ENCODE peak calls at places on chromosomes 6 and 20, in eight cellular contexts. U, Y, I, P, J, Z, Q and O are unnamed samples.

GRCh38 chr6:159042824-159043181 is 2.0 kb downstream of the TAGAP start:
- DNase-seq in U (no peak), P (no peak), Q (no peak), J (no peak), Z (no peak), I (no peak), Y (no peak), O (no peak)

GRCh38 chr20:61322151-61322860 is 70.2 kb downstream of the CDH4 start:
- DNase-seq in Q (no peak), Y (no peak), U (no peak), P (no peak), I (no peak), J (no peak), Z (no peak), O (no peak)

GRCh38 chr20:13046409-13046808 is 37.6 kb downstream of the SPTLC3 start:
- DNase-seq in U (no peak), Z (no peak), I (no peak), J (no peak), Q (no peak), Y (no peak), P (no peak), O (no peak)

GRCh38 chr6:134446901-134447300 is 129.0 kb upstream of the SGK1 start:
- DNase-seq in I (no peak), J (no peak), U (no peak), Y (no peak), Z (no peak), P (no peak), Q (no peak), O (no peak)

GRCh38 chr6:111691345-111692225 is 85.9 kb upstream of the TRAF3IP2 start:
- DNase-seq in I (no peak), Q (no peak), Z (no peak), P (peak), Y (no peak), J (no peak), U (no peak), O (no peak)

GRCh38 chr6:32941412-32941784 is 570 bp upstream of the HLA-DMB start:
- DNase-seq in P (no peak), Q (no peak), J (peak), U (no peak), Y (peak), Z (peak), I (no peak), O (peak)

GRCh38 chr20:20038586-20038985 is 13.7 kb downstream of the CRNKL1 start:
- DNase-seq in J (no peak), Z (no peak), P (no peak), Q (no peak), I (no peak), Y (no peak), U (no peak), O (no peak)

GRCh38 chr6:140572129-140572528 is 1197.7 kb upstream of the CITED2 start:
- DNase-seq in I (no peak), Y (no peak), J (no peak), U (no peak), Q (no peak), P (peak), Z (peak), O (no peak)

GRCh38 chr6:11710968-11711643 is 67.5 kb downstream of the ADTRP start:
- DNase-seq in J (no peak), I (no peak), P (no peak), Z (no peak), Q (no peak), U (no peak), Y (no peak), O (no peak)

GRCh38 chr6:71072508-71072907 is 115.6 kb upstream of the B3GAT2 start:
- DNase-seq in U (no peak), Z (peak), J (no peak), I (no peak), P (no peak), Y (no peak), Q (no peak), O (no peak)

GRCh38 chr6:104789770-104790190 is 69.9 kb downstream of the HACE1 start:
- DNase-seq in I (no peak), Z (no peak), U (no peak), J (no peak), Y (peak), P (peak), Q (no peak), O (no peak)

GRCh38 chr20:8720089-8720488 is 348.8 kb upstream of the PLCB4 start:
- DNase-seq in Y (no peak), Q (no peak), I (no peak), P (no peak), J (no peak), U (no peak), Z (peak), O (no peak)

GRCh38 chr20:58498445-58499068 is 16.6 kb downstream of the APCDD1L start:
- DNase-seq in Z (no peak), Y (no peak), I (no peak), U (no peak), P (no peak), Q (no peak), J (no peak), O (no peak)

GRCh38 chr20:36929290-36929689 is 22.2 kb downstream of the SAMHD1 start:
- DNase-seq in U (no peak), P (peak), I (no peak), Z (no peak), J (no peak), Q (no peak), Y (no peak), O (no peak)

GRCh38 chr6:151294561-151295101 is 54.9 kb downstream of the AKAP12 start:
- DNase-seq in Y (no peak), Q (no peak), U (no peak), I (no peak), Z (no peak), J (no peak), P (no peak), O (no peak)

DNA sequence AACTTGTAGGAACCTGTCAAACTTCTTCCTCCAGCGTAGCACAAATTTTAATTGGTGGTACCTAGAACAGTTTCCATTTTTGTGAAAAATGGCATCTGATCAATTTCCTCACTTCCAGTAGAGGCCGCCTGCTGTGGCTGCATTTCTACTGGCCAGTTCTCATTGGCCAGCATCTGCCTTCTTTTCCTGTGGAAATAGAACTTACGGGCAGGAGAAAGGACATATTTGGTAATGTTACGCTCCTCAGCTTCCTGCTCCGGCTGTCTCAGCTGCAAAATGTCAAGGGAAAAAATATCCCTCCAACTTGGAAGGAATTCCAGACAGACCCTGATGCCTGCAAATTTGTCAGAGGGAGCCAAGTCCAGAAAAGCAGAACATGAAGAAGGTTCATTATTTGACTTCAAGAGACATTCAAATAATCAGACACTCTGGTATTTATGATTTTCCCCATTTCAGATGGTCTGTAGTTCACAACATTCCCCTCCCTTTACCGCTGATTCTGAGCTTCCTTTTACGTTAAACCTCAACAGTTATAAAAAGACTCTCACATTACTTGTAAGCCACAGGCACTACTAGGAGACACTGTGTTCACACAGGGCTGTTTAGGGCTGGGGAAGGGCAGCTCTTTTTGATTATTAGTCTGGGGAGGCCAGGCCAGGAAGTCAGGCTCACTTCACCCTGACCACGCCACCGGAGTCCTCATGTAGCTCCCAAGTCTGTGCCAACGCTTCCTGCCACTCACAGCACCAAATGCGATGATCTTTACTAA is 179.5 kb upstream of the CCN2 start:
- DNase-seq in U (no peak), Q (no peak), J (no peak), Y (no peak), Z (no peak), I (no peak), P (no peak), O (no peak)
- TF ChIP-seq CTCF in U (no peak), Q (no peak), J (no peak), Y (no peak), Z (no peak), I (no peak), P (no peak), O (no peak)

GRCh38 chr20:47020231-47020630 is 125.6 kb downstream of the EYA2 start:
- DNase-seq in Z (no peak), I (no peak), J (no peak), U (no peak), Q (no peak), P (no peak), Y (no peak), O (no peak)
- TF ChIP-seq CTCF in Z (no peak), I (no peak), J (no peak), U (no peak), Q (no peak), P (no peak), Y (no peak), O (no peak)

GRCh38 chr6:156174026-156174880 is 602.9 kb upstream of the ARID1B start:
- DNase-seq in I (no peak), Q (no peak), Z (no peak), Y (no peak), U (no peak), P (no peak), J (no peak), O (no peak)

GRCh38 chr6:156175433-156175832 is 601.7 kb upstream of the ARID1B start:
- DNase-seq in J (no peak), I (no peak), Z (no peak), Y (no peak), U (no peak), Q (no peak), P (no peak), O (no peak)

DNA sequence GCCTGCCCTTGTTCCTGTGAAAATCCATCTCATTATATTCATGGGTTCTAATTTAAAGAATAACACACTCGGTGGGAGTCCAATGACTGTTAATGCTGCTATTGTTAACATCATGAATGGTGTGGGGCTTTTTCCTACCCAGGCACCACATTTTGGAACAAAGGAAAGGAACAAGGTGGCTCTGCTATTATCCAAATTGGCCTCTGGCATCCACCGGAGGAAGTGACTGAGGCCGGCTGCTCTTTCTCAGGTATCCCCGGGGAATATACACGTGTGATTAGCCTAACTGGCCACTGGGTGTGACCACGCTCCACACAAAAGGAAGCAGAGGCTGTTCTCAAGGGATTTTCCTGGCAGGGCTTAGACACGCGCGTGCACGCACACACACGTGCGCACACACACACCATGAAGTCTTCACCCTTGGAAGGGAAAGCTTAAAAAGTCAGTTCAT is 601.2 kb upstream of the ARID1B start:
- DNase-seq in P (no peak), U (no peak), Z (no peak), I (peak), Y (no peak), J (no peak), Q (no peak), O (no peak)
- TF ChIP-seq CTCF in P (no peak), U (no peak), Z (peak), I (no peak), Y (no peak), J (no peak), Q (peak), O (no peak)

DNA sequence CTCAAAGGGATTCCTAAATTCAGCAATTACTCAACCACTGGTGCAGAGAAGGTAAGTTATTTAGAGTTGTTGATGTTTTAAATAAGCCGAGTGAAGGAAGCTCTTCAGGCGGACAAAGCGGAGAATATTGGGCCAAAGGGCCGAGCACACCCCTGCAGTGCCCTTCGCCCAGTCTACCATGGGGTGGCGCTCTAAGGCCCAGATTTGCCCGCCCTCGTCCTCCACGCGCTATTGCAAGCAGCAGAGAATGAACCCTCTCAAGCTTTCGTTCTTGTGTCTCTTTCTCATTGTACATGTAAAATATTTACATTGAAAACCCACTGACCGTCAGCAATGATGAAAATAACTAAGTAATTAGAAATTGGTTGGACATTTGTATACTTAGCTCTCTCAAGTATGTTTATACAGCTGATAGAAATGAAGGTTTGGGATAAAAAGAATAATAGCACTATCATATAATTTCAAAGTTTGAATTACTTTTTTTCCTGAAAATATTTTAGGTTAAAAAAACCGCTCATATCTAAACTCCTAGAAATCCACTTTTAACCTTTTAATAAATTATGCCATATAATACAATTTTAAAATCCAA is 195.0 kb upstream of the CEP162 start:
- DNase-seq in I (peak), Y (peak), P (peak), Z (no peak), Q (peak), U (no peak), J (no peak), O (no peak)
- TF ChIP-seq CTCF in I (peak), Y (peak), P (peak), Z (peak), Q (peak), U (no peak), J (no peak), O (no peak)

DNA sequence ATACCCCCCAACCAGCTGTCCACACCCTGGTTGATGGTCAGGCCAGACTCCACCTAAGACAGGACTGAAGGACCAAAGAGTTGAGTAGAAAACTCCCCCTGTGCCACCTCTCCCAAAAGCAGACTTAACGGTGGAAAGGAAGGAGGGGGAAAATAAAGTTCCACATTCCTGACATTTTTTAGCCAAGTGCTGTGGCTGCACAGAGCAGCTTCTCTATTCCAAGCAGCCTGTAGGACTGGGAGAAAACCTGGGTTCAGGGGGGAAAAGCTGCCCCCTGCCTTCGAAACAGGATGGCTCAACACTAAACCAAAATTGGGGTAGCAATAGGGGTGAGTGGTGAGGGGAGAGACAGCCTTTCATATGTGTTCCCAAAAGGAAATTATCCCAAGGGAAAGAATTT is 3.6 kb downstream of the TRAM2 start:
- DNase-seq in J (no peak), U (no peak), I (no peak), P (peak), Y (no peak), Z (no peak), Q (no peak), O (no peak)
- TF ChIP-seq CTCF in J (no peak), U (no peak), I (peak), P (peak), Y (no peak), Z (peak), Q (no peak), O (no peak)

DNA sequence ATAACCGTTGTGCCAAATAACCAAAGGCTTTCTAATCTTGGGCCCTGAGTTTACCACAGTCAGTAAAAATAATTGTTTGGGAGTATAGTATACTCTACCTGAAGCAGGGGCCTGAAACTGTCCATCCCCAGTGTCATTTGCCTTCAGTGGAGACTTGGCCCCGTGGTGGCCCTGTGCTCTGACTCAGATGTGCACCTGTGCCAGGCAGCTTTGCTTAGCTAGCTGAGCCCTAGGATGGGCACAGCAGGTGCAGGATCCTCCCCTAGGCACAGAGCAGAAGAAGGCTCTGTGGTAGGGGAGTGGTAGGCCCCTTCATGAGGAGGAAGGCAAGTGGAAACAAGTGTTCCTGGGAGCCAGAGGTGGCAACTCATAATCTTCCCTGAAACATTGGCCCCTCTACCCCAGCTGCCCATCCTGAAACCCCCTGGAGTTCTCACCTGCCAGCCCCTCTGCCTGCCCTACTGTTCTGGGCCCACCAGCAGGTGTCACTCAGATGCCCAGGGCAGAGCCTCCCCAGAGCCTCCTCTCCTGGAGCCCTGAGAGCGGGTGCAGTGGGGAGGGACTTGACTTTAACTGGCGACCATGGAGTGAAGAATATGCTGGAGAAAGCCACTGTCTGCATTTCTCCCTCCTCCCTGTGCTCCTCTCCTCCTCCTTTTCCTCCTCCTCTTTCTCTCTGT is 3.0 kb downstream of the CPNE5 start:
- DNase-seq in Y (no peak), Q (no peak), Z (no peak), I (no peak), J (no peak), U (no peak), P (no peak), O (no peak)
- TF ChIP-seq CTCF in Y (no peak), Q (no peak), Z (peak), I (no peak), J (no peak), U (no peak), P (peak), O (no peak)

DNA sequence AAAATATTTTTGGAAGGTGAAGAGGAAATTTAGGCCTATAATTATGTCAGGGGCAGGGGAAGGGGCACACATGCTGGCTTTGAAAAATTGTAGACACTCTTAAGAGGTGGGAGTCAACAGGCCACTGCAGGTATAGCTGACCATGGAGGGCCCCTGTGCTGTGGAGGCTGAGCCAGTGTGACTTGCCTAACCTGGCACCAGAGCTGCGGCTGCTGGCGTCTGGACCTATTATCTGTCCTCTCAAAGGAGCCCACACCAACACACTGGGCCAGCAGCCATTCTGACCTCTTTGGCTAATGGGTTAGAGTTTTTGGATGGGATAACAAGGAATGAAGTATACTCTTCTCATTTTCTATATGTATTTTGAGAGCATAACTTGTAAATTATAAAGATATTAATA is 4.5 kb downstream of the GID8 start:
- DNase-seq in P (no peak), Y (no peak), J (no peak), I (peak), Z (no peak), Q (no peak), U (no peak), O (no peak)
- TF ChIP-seq CTCF in P (no peak), Y (no peak), J (no peak), I (no peak), Z (no peak), Q (no peak), U (no peak), O (no peak)